ENCODE peak calls at places on chromosomes 13 and 19, in six cellular contexts. One of them, this sample, is unnamed.

GRCh38 chr19:1883784-1884183 is 1.5 kb downstream of the ABHD17A start:
- DNase-seq in lower leg skin: no peak
- DNase-seq in HCT116: no peak
- DNase-seq in GM20000: no peak
- DNase-seq in nephron progenitor cell: no peak
- DNase-seq in AG04450: no peak
- DNase-seq in this sample: no peak

GRCh38 chr19:24086974-24087595 is at the start of gene ZNF254:
- DNase-seq in GM20000: peak; percentile 82
- DNase-seq in nephron progenitor cell: peak; percentile 83
- DNase-seq in AG04450: peak; percentile 82
- DNase-seq in HCT116: no peak
- DNase-seq in lower leg skin: peak; percentile 97
- DNase-seq in this sample: peak; percentile 92

GRCh38 chr13:25169951-25170553 is 2.0 kb downstream of the AMER2 start:
- DNase-seq in GM20000: no peak
- DNase-seq in AG04450: no peak
- DNase-seq in HCT116: no peak
- DNase-seq in lower leg skin: no peak
- DNase-seq in nephron progenitor cell: no peak
- DNase-seq in this sample: no peak

GRCh38 chr13:30049692-30050091 is 199.3 kb upstream of the UBL3 start:
- DNase-seq in nephron progenitor cell: no peak
- DNase-seq in AG04450: no peak
- DNase-seq in GM20000: no peak
- DNase-seq in HCT116: no peak
- DNase-seq in lower leg skin: no peak
- DNase-seq in this sample: no peak

GRCh38 chr13:32947886-32948285 is 68.3 kb upstream of the KL start:
- DNase-seq in AG04450: no peak
- DNase-seq in GM20000: no peak
- DNase-seq in HCT116: no peak
- DNase-seq in lower leg skin: no peak
- DNase-seq in nephron progenitor cell: no peak
- DNase-seq in this sample: no peak

GRCh38 chr13:50722437-50723125 is 120.9 kb downstream of the DLEU7 start:
- DNase-seq in HCT116: no peak
- DNase-seq in GM20000: no peak
- DNase-seq in lower leg skin: no peak
- DNase-seq in AG04450: no peak
- DNase-seq in nephron progenitor cell: no peak
- DNase-seq in this sample: no peak

GRCh38 chr13:85441364-85441763 is 357.9 kb downstream of the SLITRK6 start:
- DNase-seq in lower leg skin: no peak
- DNase-seq in AG04450: no peak
- DNase-seq in HCT116: no peak
- DNase-seq in GM20000: no peak
- DNase-seq in nephron progenitor cell: no peak
- DNase-seq in this sample: no peak

GRCh38 chr13:50805805-50806204 is 37.7 kb downstream of the DLEU7 start:
- DNase-seq in AG04450: no peak
- DNase-seq in nephron progenitor cell: no peak
- DNase-seq in GM20000: no peak
- DNase-seq in HCT116: peak; percentile 8
- DNase-seq in lower leg skin: no peak
- DNase-seq in this sample: no peak

GRCh38 chr13:95553614-95554385 is 1.3 kb downstream of the CLDN10 start:
- DNase-seq in lower leg skin: no peak
- DNase-seq in nephron progenitor cell: peak; percentile 18
- DNase-seq in AG04450: no peak
- DNase-seq in GM20000: peak; percentile 33
- DNase-seq in HCT116: no peak
- DNase-seq in this sample: no peak

GRCh38 chr19:39125554-39126311 is at the start of gene PAK4:
- DNase-seq in lower leg skin: peak; percentile 99
- DNase-seq in AG04450: peak; percentile 91
- DNase-seq in GM20000: peak; percentile 100
- DNase-seq in nephron progenitor cell: peak; percentile 99
- DNase-seq in HCT116: peak; percentile 96
- DNase-seq in this sample: peak; percentile 98
- TF ChIP-seq CTCF in lower leg skin: no peak
- TF ChIP-seq CTCF in AG04450: no peak
- TF ChIP-seq CTCF in GM20000: no peak
- TF ChIP-seq CTCF in nephron progenitor cell: no peak
- TF ChIP-seq CTCF in HCT116: no peak
- TF ChIP-seq CTCF in this sample: peak; percentile 13

GRCh38 chr13:38902551-38902950 is 88.1 kb downstream of the STOML3 start:
- DNase-seq in lower leg skin: no peak
- DNase-seq in nephron progenitor cell: no peak
- DNase-seq in HCT116: no peak
- DNase-seq in AG04450: no peak
- DNase-seq in GM20000: no peak
- DNase-seq in this sample: no peak

GRCh38 chr13:38898481-38898880 is 92.2 kb downstream of the STOML3 start:
- DNase-seq in HCT116: no peak
- DNase-seq in lower leg skin: no peak
- DNase-seq in GM20000: no peak
- DNase-seq in AG04450: no peak
- DNase-seq in nephron progenitor cell: no peak
- DNase-seq in this sample: no peak

GRCh38 chr13:38899581-38899980 is 91.0 kb downstream of the STOML3 start:
- DNase-seq in GM20000: no peak
- DNase-seq in nephron progenitor cell: no peak
- DNase-seq in lower leg skin: no peak
- DNase-seq in AG04450: no peak
- DNase-seq in HCT116: no peak
- DNase-seq in this sample: no peak

GRCh38 chr13:38897521-38897920 is 93.1 kb downstream of the STOML3 start:
- DNase-seq in lower leg skin: no peak
- DNase-seq in HCT116: no peak
- DNase-seq in GM20000: no peak
- DNase-seq in nephron progenitor cell: no peak
- DNase-seq in AG04450: no peak
- DNase-seq in this sample: no peak

DNA sequence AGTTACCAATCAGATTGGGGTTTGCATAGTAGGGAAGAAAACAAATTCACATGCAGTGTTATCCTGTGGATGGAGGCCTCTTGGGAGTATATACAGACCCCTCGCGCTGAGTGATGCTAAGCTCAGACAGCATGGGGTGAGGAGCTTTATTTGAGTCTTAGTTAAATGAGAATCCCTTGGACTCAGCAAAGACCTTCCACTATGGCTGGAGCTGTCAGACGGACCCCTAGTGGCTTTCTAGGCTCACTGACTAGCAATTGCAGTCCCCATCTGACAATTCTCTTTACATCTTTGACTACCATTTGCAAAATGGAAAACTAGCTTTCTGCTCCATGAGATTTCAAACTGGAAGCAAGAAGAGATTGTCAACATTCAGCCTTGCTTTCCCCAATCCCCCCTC is 90.4 kb downstream of the STOML3 start:
- DNase-seq in lower leg skin: no peak
- DNase-seq in AG04450: no peak
- DNase-seq in GM20000: no peak
- DNase-seq in nephron progenitor cell: no peak
- DNase-seq in HCT116: no peak
- DNase-seq in this sample: no peak
- TF ChIP-seq CTCF in lower leg skin: no peak
- TF ChIP-seq CTCF in AG04450: peak; percentile 15
- TF ChIP-seq CTCF in GM20000: no peak
- TF ChIP-seq CTCF in nephron progenitor cell: peak; percentile 23
- TF ChIP-seq CTCF in HCT116: peak; percentile 35
- TF ChIP-seq CTCF in this sample: peak; percentile 35

GRCh38 chr13:59754411-59754810 is 409.3 kb downstream of the DIAPH3 start:
- DNase-seq in GM20000: no peak
- DNase-seq in AG04450: no peak
- DNase-seq in HCT116: no peak
- DNase-seq in nephron progenitor cell: no peak
- DNase-seq in lower leg skin: no peak
- DNase-seq in this sample: no peak

GRCh38 chr13:59747529-59747928 is 416.2 kb downstream of the DIAPH3 start:
- DNase-seq in GM20000: peak; percentile 7
- DNase-seq in AG04450: no peak
- DNase-seq in nephron progenitor cell: no peak
- DNase-seq in HCT116: peak; percentile 3
- DNase-seq in lower leg skin: no peak
- DNase-seq in this sample: peak; percentile 32

GRCh38 chr13:59755647-59756290 is 408.0 kb downstream of the DIAPH3 start:
- DNase-seq in AG04450: no peak
- DNase-seq in nephron progenitor cell: no peak
- DNase-seq in GM20000: no peak
- DNase-seq in HCT116: no peak
- DNase-seq in lower leg skin: no peak
- DNase-seq in this sample: no peak

GRCh38 chr13:59746291-59746962 is 417.3 kb downstream of the DIAPH3 start:
- DNase-seq in nephron progenitor cell: no peak
- DNase-seq in AG04450: peak; percentile 1
- DNase-seq in GM20000: no peak
- DNase-seq in HCT116: no peak
- DNase-seq in lower leg skin: no peak
- DNase-seq in this sample: no peak

DNA sequence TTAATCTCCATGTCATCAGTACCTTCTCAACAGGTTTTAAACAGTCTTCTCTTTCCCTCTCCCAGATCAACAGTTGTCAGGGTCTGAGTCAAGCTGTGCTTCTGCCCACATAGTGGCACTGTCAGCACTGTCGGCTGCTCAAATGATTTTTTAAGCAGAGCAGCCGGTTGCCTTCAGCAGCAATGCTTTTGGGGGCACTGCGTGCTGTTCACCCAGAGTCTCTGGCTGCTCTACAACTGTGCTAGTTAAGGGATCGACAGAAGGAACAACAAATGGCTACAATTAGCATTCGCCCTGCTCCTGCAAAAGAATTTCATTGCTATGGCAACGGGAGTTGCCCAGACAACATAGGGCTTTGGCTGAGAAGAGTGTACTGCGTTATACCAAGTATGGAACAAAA is 412.9 kb downstream of the DIAPH3 start:
- DNase-seq in GM20000: no peak
- DNase-seq in HCT116: no peak
- DNase-seq in AG04450: peak; percentile 13
- DNase-seq in lower leg skin: no peak
- DNase-seq in nephron progenitor cell: peak; percentile 59
- DNase-seq in this sample: no peak
- TF ChIP-seq CTCF in GM20000: no peak
- TF ChIP-seq CTCF in HCT116: no peak
- TF ChIP-seq CTCF in AG04450: peak; percentile 3
- TF ChIP-seq CTCF in lower leg skin: no peak
- TF ChIP-seq CTCF in nephron progenitor cell: no peak
- TF ChIP-seq CTCF in this sample: no peak

GRCh38 chr13:101942535-101943157 is 459.2 kb downstream of the FGF14 start:
- DNase-seq in HCT116: no peak
- DNase-seq in lower leg skin: no peak
- DNase-seq in GM20000: no peak
- DNase-seq in AG04450: no peak
- DNase-seq in nephron progenitor cell: no peak
- DNase-seq in this sample: no peak
- TF ChIP-seq CTCF in HCT116: no peak
- TF ChIP-seq CTCF in lower leg skin: no peak
- TF ChIP-seq CTCF in GM20000: no peak
- TF ChIP-seq CTCF in AG04450: no peak
- TF ChIP-seq CTCF in nephron progenitor cell: no peak
- TF ChIP-seq CTCF in this sample: no peak

DNA sequence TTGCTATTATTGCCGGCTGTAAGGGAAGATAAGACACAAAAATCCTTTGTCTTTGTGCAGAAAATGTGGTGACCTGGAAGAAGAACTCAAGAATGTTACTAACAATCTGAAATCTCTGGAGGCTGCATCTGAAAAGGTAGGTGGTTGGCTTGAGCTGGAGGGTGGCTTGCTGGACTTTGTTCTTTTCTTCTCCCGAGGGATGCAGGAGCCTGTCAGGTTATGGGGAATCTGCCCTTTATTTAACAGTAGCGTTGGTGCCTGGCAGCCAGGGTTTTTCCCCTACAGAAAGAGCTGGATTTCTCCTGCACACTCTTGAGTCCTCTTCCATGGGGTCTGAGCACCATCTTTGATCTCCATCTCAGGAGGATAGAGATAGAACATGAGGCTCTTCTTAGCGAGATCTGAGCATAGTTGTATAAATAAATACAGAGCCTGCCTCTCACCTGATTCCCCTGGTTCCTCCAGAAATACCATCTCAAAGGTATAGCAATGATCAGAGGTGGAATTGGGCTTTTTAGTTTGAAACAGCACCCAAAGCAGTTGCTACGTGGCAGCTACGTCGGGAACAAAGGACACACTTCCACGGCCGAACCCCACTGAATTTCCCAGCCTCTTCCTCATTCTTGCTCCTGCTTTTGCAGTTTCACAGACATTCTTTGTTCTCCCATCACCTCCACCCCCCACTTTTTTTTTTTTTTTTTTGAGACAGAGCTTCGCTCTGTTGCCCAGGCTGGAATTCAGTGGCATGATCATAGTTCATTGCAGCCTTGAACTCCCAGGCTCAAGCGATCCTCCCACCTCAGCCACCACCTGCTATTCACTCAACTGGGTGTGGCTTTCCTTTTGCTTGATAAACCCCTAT is 12.9 kb downstream of the TPM4 start:
- DNase-seq in nephron progenitor cell: no peak
- DNase-seq in HCT116: no peak
- DNase-seq in AG04450: no peak
- DNase-seq in lower leg skin: no peak
- DNase-seq in GM20000: no peak
- DNase-seq in this sample: no peak
- TF ChIP-seq CTCF in nephron progenitor cell: no peak
- TF ChIP-seq CTCF in HCT116: no peak
- TF ChIP-seq CTCF in AG04450: no peak
- TF ChIP-seq CTCF in lower leg skin: no peak
- TF ChIP-seq CTCF in GM20000: no peak
- TF ChIP-seq CTCF in this sample: no peak

GRCh38 chr13:41356788-41357187 is 45.7 kb downstream of the NAA16 start:
- DNase-seq in HCT116: no peak
- DNase-seq in AG04450: no peak
- DNase-seq in lower leg skin: no peak
- DNase-seq in nephron progenitor cell: no peak
- DNase-seq in GM20000: no peak
- DNase-seq in this sample: no peak

GRCh38 chr13:41354416-41354815 is 43.3 kb downstream of the NAA16 start:
- DNase-seq in nephron progenitor cell: no peak
- DNase-seq in HCT116: no peak
- DNase-seq in GM20000: no peak
- DNase-seq in AG04450: no peak
- DNase-seq in lower leg skin: no peak
- DNase-seq in this sample: no peak

GRCh38 chr13:41352935-41353801 is 42.1 kb downstream of the NAA16 start:
- DNase-seq in HCT116: peak; percentile 62
- DNase-seq in nephron progenitor cell: peak; percentile 27
- DNase-seq in lower leg skin: no peak
- DNase-seq in AG04450: peak; percentile 13
- DNase-seq in GM20000: peak; percentile 52
- DNase-seq in this sample: peak; percentile 53
- TF ChIP-seq CTCF in HCT116: peak; percentile 86
- TF ChIP-seq CTCF in nephron progenitor cell: peak; percentile 85
- TF ChIP-seq CTCF in lower leg skin: no peak
- TF ChIP-seq CTCF in AG04450: peak; percentile 82
- TF ChIP-seq CTCF in GM20000: peak; percentile 51
- TF ChIP-seq CTCF in this sample: peak; percentile 69

This sample was measured in Caco-2.